ENCODE peak calls at places on chromosome 18, in six cellular contexts. E is fibroblast of mammary gland, P is T-helper 17 cell, G is occipital lobe, O is neural crest cell, U is HTR-8/SVneo. T is an unnamed sample.

GRCh38 chr18:69948919-69949537 is 1.4 kb upstream of the CD226 start:
- DNase-seq in E (peak; percentile 20), P (no peak), G (no peak), O (no peak), U (no peak), T (no peak)

GRCh38 chr18:49021433-49022129 is 70.8 kb upstream of the SMAD7 start:
- DNase-seq in E (peak; percentile 41), P (no peak), G (no peak), O (no peak), U (no peak), T (peak; percentile 38)

GRCh38 chr18:80192653-80193385 is 54.5 kb downstream of the PARD6G start:
- DNase-seq in E (no peak), P (no peak), G (no peak), O (no peak), U (no peak), T (peak; percentile 30)

GRCh38 chr18:49048361-49048760 is 97.6 kb upstream of the SMAD7 start:
- DNase-seq in E (peak; percentile 69), P (no peak), G (no peak), O (no peak), U (no peak), T (no peak)

GRCh38 chr18:2881490-2882195 is 34.8 kb downstream of the EMILIN2 start:
- DNase-seq in E (peak; percentile 93), P (no peak), G (no peak), O (no peak), U (no peak), T (no peak)

GRCh38 chr18:70415823-70416488 is 127.1 kb downstream of the SOCS6 start:
- DNase-seq in E (peak; percentile 55), P (no peak), G (no peak), O (no peak), U (no peak), T (no peak)

GRCh38 chr18:49582579-49582978 is 20.7 kb downstream of the LIPG start:
- DNase-seq in E (peak; percentile 90), P (no peak), G (no peak), O (no peak), U (no peak), T (no peak)

GRCh38 chr18:23243178-23243577 is 107.9 kb downstream of the CABLES1 start:
- DNase-seq in E (no peak), P (no peak), G (no peak), O (no peak), U (no peak), T (no peak)

GRCh38 chr18:59155140-59155539 is 15.5 kb downstream of the SEC11C start:
- DNase-seq in E (peak; percentile 42), P (no peak), G (no peak), O (no peak), U (peak; percentile 32), T (no peak)

GRCh38 chr18:58432050-58432727 is 196.7 kb downstream of the ALPK2 start:
- DNase-seq in E (no peak), P (no peak), G (no peak), O (no peak), U (no peak), T (no peak)

GRCh38 chr18:59672125-59672769 is 25.0 kb downstream of the CCBE1 start:
- DNase-seq in E (peak; percentile 53), P (no peak), G (no peak), O (no peak), U (no peak), T (no peak)

GRCh38 chr18:77014538-77014937 is 118.0 kb downstream of the MBP start:
- DNase-seq in E (no peak), P (no peak), G (no peak), O (no peak), U (no peak), T (no peak)

GRCh38 chr18:1062592-1062991 is 157.9 kb downstream of the ADCYAP1 start:
- DNase-seq in E (peak; percentile 19), P (no peak), G (no peak), O (no peak), U (no peak), T (no peak)

GRCh38 chr18:21386523-21387240 is 144.7 kb downstream of the GREB1L start:
- DNase-seq in E (no peak), P (no peak), G (no peak), O (no peak), U (no peak), T (no peak)

GRCh38 chr18:34928068-34928753 is 113.0 kb upstream of the MAPRE2 start:
- DNase-seq in E (no peak), P (no peak), G (no peak), O (no peak), U (no peak), T (no peak)

GRCh38 chr18:45167109-45167551 is 448.1 kb upstream of the SLC14A2 start:
- DNase-seq in E (peak; percentile 88), P (no peak), G (no peak), O (no peak), U (no peak), T (no peak)

GRCh38 chr18:22493940-22494339 is 76.2 kb upstream of the CTAGE1 start:
- DNase-seq in E (peak; percentile 29), P (no peak), G (no peak), O (no peak), U (no peak), T (no peak)

GRCh38 chr18:10114727-10115463 is 201.1 kb downstream of the VAPA start:
- DNase-seq in E (no peak), P (no peak), G (no peak), O (no peak), U (no peak), T (no peak)

GRCh38 chr18:46051731-46052461 is 20.2 kb downstream of the PSTPIP2 start:
- DNase-seq in E (peak; percentile 57), P (no peak), G (no peak), O (no peak), U (no peak), T (no peak)

GRCh38 chr18:22194151-22194598 is 24.8 kb downstream of the GATA6 start:
- DNase-seq in E (no peak), P (no peak), G (no peak), O (no peak), U (no peak), T (peak; percentile 52)

GRCh38 chr18:24497052-24497754 is 36.8 kb downstream of the HRH4 start:
- DNase-seq in E (peak; percentile 68), P (no peak), G (no peak), O (no peak), U (no peak), T (no peak)

GRCh38 chr18:23934252-23934651 is 80.3 kb upstream of the TTC39C start:
- DNase-seq in E (no peak), P (no peak), G (no peak), O (no peak), U (no peak), T (no peak)

GRCh38 chr18:5298156-5298852 is 2.8 kb upstream of the ZBTB14 start:
- DNase-seq in E (no peak), P (no peak), G (no peak), O (peak; percentile 4), U (no peak), T (no peak)

GRCh38 chr18:52897611-52898010 is 557.6 kb downstream of the DCC start:
- DNase-seq in E (no peak), P (no peak), G (no peak), O (no peak), U (no peak), T (no peak)

GRCh38 chr18:38698108-38698507 is 1132.5 kb upstream of the CELF4 start:
- DNase-seq in E (no peak), P (no peak), G (no peak), O (no peak), U (no peak), T (no peak)

GRCh38 chr18:6146309-6146661 is 251.0 kb upstream of the TMEM200C start:
- DNase-seq in E (no peak), P (no peak), G (no peak), O (no peak), U (no peak), T (no peak)

GRCh38 chr18:24466766-24467165 is 6.3 kb downstream of the HRH4 start:
- DNase-seq in E (no peak), P (no peak), G (no peak), O (no peak), U (no peak), T (no peak)

GRCh38 chr18:37584952-37585695 is 19.5 kb upstream of the CELF4 start:
- DNase-seq in E (no peak), P (no peak), G (no peak), O (no peak), U (no peak), T (no peak)

GRCh38 chr18:56291229-56291796 is 347.1 kb downstream of the TXNL1 start:
- DNase-seq in E (no peak), P (no peak), G (no peak), O (no peak), U (no peak), T (no peak)

GRCh38 chr18:12851709-12852108 is 32.3 kb downstream of the PTPN2 start:
- DNase-seq in E (peak; percentile 25), P (no peak), G (no peak), O (no peak), U (no peak), T (no peak)

GRCh38 chr18:62857278-62857976 is 142.1 kb downstream of the PHLPP1 start:
- DNase-seq in E (no peak), P (no peak), G (no peak), O (no peak), U (no peak), T (no peak)

GRCh38 chr18:54888933-54889332 is 60.7 kb downstream of the RAB27B start:
- DNase-seq in E (peak; percentile 77), P (no peak), G (no peak), O (no peak), U (no peak), T (no peak)

T was measured in mesothelial cell of epicardium.